ENCODE peak calls at places on chromosomes 5 and 9, in five cellular contexts. J is SK-N-SH, F is HepG2, G is GM12878, L is K562. P is an unnamed sample.

GRCh38 chr5:80125022-80125961 is 90.1 kb downstream of the THBS4 start:
- DNase-seq in L (no peak), J (no peak), G (peak), F (no peak), P (no peak)

GRCh38 chr5:14213253-14213652 is 70.1 kb downstream of the TRIO start:
- DNase-seq in L (no peak), F (no peak), J (no peak), G (no peak), P (no peak)

GRCh38 chr9:127336086-127336485 is 60.9 kb upstream of the SLC2A8 start:
- DNase-seq in J (no peak), G (no peak), F (no peak), L (no peak), P (no peak)

GRCh38 chr9:70924380-70924779 is 197.0 kb downstream of the TRPM3 start:
- DNase-seq in L (no peak), J (no peak), G (no peak), F (no peak), P (no peak)

GRCh38 chr9:69027355-69028097 is 8.0 kb upstream of the FXN start:
- DNase-seq in G (peak), F (peak), J (peak), L (peak), P (peak)

GRCh38 chr9:2231831-2232230 is 216.7 kb downstream of the SMARCA2 start:
- DNase-seq in F (no peak), G (no peak), L (no peak), J (no peak), P (no peak)

GRCh38 chr5:170333161-170333909 is 35.8 kb upstream of the LCP2 start:
- DNase-seq in J (no peak), G (peak), F (no peak), L (no peak), P (no peak)

GRCh38 chr9:126208359-126208758 is 118.3 kb upstream of the MVB12B start:
- DNase-seq in F (no peak), J (no peak), G (no peak), L (no peak), P (no peak)

GRCh38 chr5:90548069-90548593 is 10.5 kb upstream of the ADGRV1 start:
- DNase-seq in J (no peak), F (peak), G (no peak), L (peak), P (peak)

GRCh38 chr5:448061-448765 is 5.2 kb downstream of the EXOC3 start:
- DNase-seq in L (no peak), F (no peak), J (no peak), G (no peak), P (no peak)

GRCh38 chr5:170635706-170636105 is 131.9 kb downstream of the KCNIP1 start:
- DNase-seq in F (no peak), L (no peak), J (no peak), G (no peak), P (no peak)

GRCh38 chr5:77867194-77867691 is 91.1 kb upstream of the TBCA start:
- DNase-seq in J (peak), F (no peak), G (no peak), L (no peak), P (no peak)

GRCh38 chr5:79785983-79786382 is 96.3 kb downstream of the CMYA5 start:
- DNase-seq in F (no peak), J (no peak), L (peak), G (no peak), P (no peak)

GRCh38 chr5:11324521-11325289 is 563.7 kb upstream of the DAP start:
- DNase-seq in F (no peak), L (no peak), G (no peak), J (no peak), P (no peak)

GRCh38 chr9:127777368-127777960 is 1.0 kb downstream of the SH2D3C start:
- DNase-seq in L (no peak), G (no peak), J (no peak), F (no peak), P (no peak)

GRCh38 chr5:40277161-40277906 is 402.4 kb upstream of the PTGER4 start:
- DNase-seq in G (peak), J (no peak), F (no peak), L (no peak), P (no peak)

GRCh38 chr9:89368978-89369377 is 50.7 kb downstream of the SECISBP2 start:
- DNase-seq in F (no peak), G (no peak), J (no peak), L (no peak), P (no peak)

GRCh38 chr9:5326893-5327548 is 12.7 kb downstream of the RLN1 start:
- DNase-seq in F (peak), J (no peak), G (no peak), L (no peak), P (no peak)

GRCh38 chr5:147051193-147051592 is 172.6 kb upstream of the PPP2R2B start:
- DNase-seq in F (no peak), G (no peak), L (no peak), J (no peak), P (no peak)

GRCh38 chr9:112054916-112055315 is 120.2 kb downstream of the SUSD1 start:
- DNase-seq in F (no peak), G (no peak), L (no peak), J (no peak), P (no peak)

GRCh38 chr9:137217276-137218211 is 4.5 kb downstream of the RNF208 start:
- DNase-seq in L (peak), G (no peak), F (peak), J (no peak), P (peak)

GRCh38 chr9:121495976-121496375 is 3.7 kb downstream of the GGTA1 start:
- DNase-seq in F (no peak), J (no peak), L (no peak), G (no peak), P (no peak)

GRCh38 chr9:136631038-136632000 is 31.4 kb upstream of the EGFL7 start:
- DNase-seq in J (peak), F (peak), G (peak), L (peak), P (peak)

GRCh38 chr5:19125956-19126713 is 861.9 kb downstream of the CDH18 start:
- DNase-seq in G (no peak), J (no peak), L (no peak), F (no peak), P (no peak)

GRCh38 chr9:70805953-70806352 is 315.5 kb downstream of the TRPM3 start:
- DNase-seq in L (no peak), J (no peak), G (no peak), F (no peak), P (no peak)

GRCh38 chr9:27350382-27350781 is 53.4 kb upstream of the EQTN start:
- DNase-seq in F (no peak), L (no peak), J (no peak), G (no peak), P (no peak)

GRCh38 chr5:107805819-107806218 is 135.1 kb upstream of the EFNA5 start:
- DNase-seq in L (no peak), J (no peak), G (no peak), F (no peak), P (no peak)

DNA sequence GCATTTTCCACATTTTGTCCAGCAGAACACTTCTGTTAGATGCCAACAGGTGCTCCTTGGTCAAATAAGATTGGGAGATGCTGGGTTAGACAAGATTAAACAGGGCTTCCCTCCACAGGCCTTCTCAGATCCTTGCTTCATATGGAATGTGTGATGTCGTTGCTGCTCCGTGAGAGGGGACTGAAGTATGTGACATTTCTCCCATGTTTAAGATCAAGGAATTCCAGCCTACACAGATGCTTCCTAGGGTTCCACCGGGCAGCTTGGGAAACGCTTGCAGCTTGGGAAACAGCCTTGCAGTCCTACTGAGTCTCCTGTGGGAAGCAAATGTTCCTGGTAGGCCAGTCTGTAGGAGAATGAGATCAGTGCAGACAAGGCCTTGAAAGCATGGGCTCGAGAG is 31.9 kb downstream of the GDNF start:
- DNase-seq in L (no peak), F (no peak), J (no peak), G (no peak), P (no peak)
- TF ChIP-seq ZBTB33 in L (no peak), F (no peak), J (no peak), G (no peak), P (no peak)

DNA sequence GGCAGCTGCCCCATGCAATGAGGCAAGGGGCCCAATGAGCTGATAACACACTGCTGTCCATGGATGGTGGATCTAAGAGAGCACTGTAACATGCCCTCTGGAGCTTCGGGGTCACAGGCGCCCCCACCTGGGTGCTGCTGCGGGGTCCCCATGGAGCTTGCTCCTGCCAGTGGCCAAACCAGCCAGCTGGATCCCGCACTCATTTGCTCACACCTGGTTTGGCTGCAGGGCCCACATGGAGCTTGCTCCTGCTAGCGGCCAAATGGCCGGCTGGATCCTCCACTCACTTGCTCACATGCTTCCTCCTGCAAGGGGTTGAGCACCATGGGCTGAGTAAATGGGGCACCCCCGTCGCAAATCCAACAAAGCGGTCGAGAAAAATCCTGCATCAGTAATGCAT is 68.3 kb upstream of the ARL15 start:
- DNase-seq in F (no peak), G (no peak), J (no peak), L (no peak), P (no peak)
- TF ChIP-seq YY1 in F (no peak), G (no peak), J (no peak), L (no peak), P (no peak)

GRCh38 chr5:59360130-59360555 is 533.4 kb downstream of the PDE4D start:
- DNase-seq in F (no peak), G (no peak), J (no peak), L (no peak), P (no peak)

GRCh38 chr5:59357421-59357977 is 536.0 kb downstream of the PDE4D start:
- DNase-seq in G (no peak), F (no peak), L (no peak), J (no peak), P (no peak)

GRCh38 chr5:59358005-59358404 is 535.5 kb downstream of the PDE4D start:
- DNase-seq in F (no peak), G (no peak), J (no peak), L (no peak), P (no peak)

GRCh38 chr5:59356813-59357381 is 536.6 kb downstream of the PDE4D start:
- DNase-seq in F (no peak), G (no peak), L (no peak), J (no peak), P (no peak)

GRCh38 chr5:59358497-59358896 is 535.0 kb downstream of the PDE4D start:
- DNase-seq in G (no peak), L (no peak), J (peak), F (no peak), P (no peak)
- TF ChIP-seq ZBTB33 in G (no peak), L (no peak), J (no peak), F (no peak), P (no peak)

GRCh38 chr9:20271107-20271506 is 351.2 kb downstream of the MLLT3 start:
- DNase-seq in J (peak), F (no peak), G (no peak), L (no peak), P (no peak)
- TF ChIP-seq YY1 in J (no peak), F (no peak), G (no peak), L (no peak), P (no peak)

DNA sequence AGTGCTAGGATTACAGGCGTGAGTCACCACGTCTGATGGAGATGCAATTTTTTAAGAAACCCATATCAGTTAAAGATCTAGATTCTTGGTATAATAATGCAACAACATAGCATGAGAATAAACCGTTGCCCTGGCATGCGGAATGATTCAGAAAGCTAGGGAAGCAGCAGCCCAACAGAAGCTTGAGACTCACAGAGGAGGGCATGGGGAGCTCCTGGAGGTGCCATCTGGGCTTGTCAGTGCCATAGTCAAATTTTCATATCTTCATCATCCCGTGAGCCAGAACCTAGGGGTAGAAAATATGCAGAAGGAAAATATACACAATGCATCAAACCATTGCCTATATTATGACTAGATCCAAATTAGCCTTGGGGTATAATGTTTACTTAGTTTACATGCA is 118.7 kb upstream of the ADAMTS16 start:
- DNase-seq in L (no peak), F (no peak), G (no peak), J (no peak), P (no peak)
- TF ChIP-seq ZBTB33 in L (no peak), F (no peak), G (no peak), J (no peak), P (no peak)

GRCh38 chr5:86617309-86617755 is 409 bp upstream of the COX7C start:
- DNase-seq in F (no peak), G (no peak), L (peak), J (no peak), P (no peak)

GRCh38 chr5:86617756-86618577 is at the start of gene COX7C:
- DNase-seq in J (peak), L (peak), G (peak), F (peak), P (peak)

GRCh38 chr5:86613459-86613858 is 4.3 kb upstream of the COX7C start:
- DNase-seq in J (no peak), L (no peak), G (no peak), F (no peak), P (no peak)
- TF ChIP-seq YY1 in J (no peak), L (no peak), G (no peak), F (no peak), P (no peak)

GRCh38 chr5:142287096-142287972 is 37.5 kb downstream of the SPRY4 start:
- DNase-seq in J (no peak), F (no peak), G (peak), L (no peak), P (no peak)

GRCh38 chr5:142289708-142290573 is 34.9 kb downstream of the SPRY4 start:
- DNase-seq in F (no peak), J (peak), G (no peak), L (no peak), P (no peak)

GRCh38 chr5:142287973-142288313 is 36.9 kb downstream of the SPRY4 start:
- DNase-seq in L (no peak), G (peak), F (no peak), J (no peak), P (no peak)

GRCh38 chr5:142283304-142283703 is 41.5 kb downstream of the SPRY4 start:
- DNase-seq in F (no peak), L (no peak), G (no peak), J (no peak), P (no peak)

GRCh38 chr5:142286111-142286510 is 38.7 kb downstream of the SPRY4 start:
- DNase-seq in J (no peak), G (no peak), L (no peak), F (no peak), P (no peak)
- TF ChIP-seq ZBTB33 in J (no peak), G (no peak), L (no peak), F (no peak), P (no peak)

P was measured in HCT116.